ENCODE peak calls at places on chromosomes 6 and 20, in ten cellular contexts. Y is cardiac muscle cell, W is M059J, K is ACHN, F is T-cell, I is HT1080, Z is activated gamma-delta T cell treated with Interleukin-2 at 50 U/mL for 16 hours, U is GM06990, T is right cardiac atrium, Q is anterior cingulate cortex. D is an unnamed sample.

GRCh38 chr6:20092071-20092566 is 120.2 kb downstream of the MBOAT1 start:
- DNase-seq in Y (peak), W (peak), K (peak), F (no peak), I (peak), Z (no peak), U (peak), T (no peak), Q (no peak), D (no peak)

GRCh38 chr6:15399651-15400470 is 154.0 kb downstream of the JARID2 start:
- DNase-seq in Y (peak), W (peak), K (peak), F (no peak), I (no peak), Z (no peak), U (no peak), T (peak), Q (peak), D (no peak)

GRCh38 chr6:133047065-133047665 is 194.0 kb upstream of the EYA4 start:
- DNase-seq in Y (no peak), W (no peak), K (no peak), F (no peak), I (no peak), Z (no peak), U (no peak), T (no peak), Q (no peak), D (no peak)

GRCh38 chr20:5316188-5317158 is at the start of gene PROKR2:
- DNase-seq in Y (peak), W (peak), K (peak), F (no peak), I (no peak), Z (no peak), U (no peak), T (no peak), Q (no peak), D (no peak)

GRCh38 chr6:123529058-123529457 is 107.7 kb downstream of the TRDN start:
- DNase-seq in Y (no peak), W (no peak), K (peak), F (no peak), I (no peak), Z (no peak), U (no peak), T (no peak), Q (no peak), D (no peak)

GRCh38 chr6:108157234-108157971 is 8.4 kb upstream of the NR2E1 start:
- DNase-seq in Y (no peak), W (no peak), K (no peak), F (no peak), I (no peak), Z (no peak), U (no peak), T (no peak), Q (no peak), D (no peak)

GRCh38 chr6:142384455-142385332 is 82.9 kb downstream of the ADGRG6 start:
- DNase-seq in Y (no peak), W (peak), K (no peak), F (no peak), I (no peak), Z (no peak), U (no peak), T (no peak), Q (no peak), D (no peak)

GRCh38 chr20:55977723-55978481 is 27.4 kb downstream of the CBLN4 start:
- DNase-seq in Y (no peak), W (no peak), K (no peak), F (no peak), I (no peak), Z (no peak), U (no peak), T (no peak), Q (no peak), D (no peak)

GRCh38 chr20:46158476-46158987 is 40.4 kb downstream of the CD40 start:
- DNase-seq in Y (no peak), W (no peak), K (no peak), F (no peak), I (no peak), Z (no peak), U (no peak), T (no peak), Q (no peak), D (no peak)

D was measured in epithelial cell of prostate.